ENCODE peak calls at places on chromosome 2, in six cellular contexts. One of them, this sample, is unnamed.

GRCh38 chr2:235311044-235311443 is 182.8 kb upstream of the AGAP1 start:
- DNase-seq in thoracic aorta: no peak
- DNase-seq in mesenteric fat pad: no peak
- DNase-seq in NCI-H1436 treated with DMSO at 0.1 percent for 48 hours: no peak
- DNase-seq in adrenal gland: no peak
- DNase-seq in GM12891: no peak
- DNase-seq in this sample: no peak

GRCh38 chr2:36376319-36376765 is 20.8 kb downstream of the CRIM1 start:
- DNase-seq in NCI-H1436 treated with DMSO at 0.1 percent for 48 hours: no peak
- DNase-seq in mesenteric fat pad: no peak
- DNase-seq in GM12891: no peak
- DNase-seq in adrenal gland: peak
- DNase-seq in thoracic aorta: peak
- DNase-seq in this sample: peak

GRCh38 chr2:241821460-241822263 is 12.7 kb downstream of the NEU4 start:
- DNase-seq in GM12891: peak
- DNase-seq in NCI-H1436 treated with DMSO at 0.1 percent for 48 hours: no peak
- DNase-seq in thoracic aorta: no peak
- DNase-seq in adrenal gland: no peak
- DNase-seq in mesenteric fat pad: peak
- DNase-seq in this sample: no peak

GRCh38 chr2:149629003-149629402 is 41.4 kb upstream of the MMADHC start:
- DNase-seq in thoracic aorta: no peak
- DNase-seq in mesenteric fat pad: no peak
- DNase-seq in adrenal gland: no peak
- DNase-seq in NCI-H1436 treated with DMSO at 0.1 percent for 48 hours: no peak
- DNase-seq in GM12891: no peak
- DNase-seq in this sample: no peak

GRCh38 chr2:181380581-181380980 is 76.6 kb upstream of the ITGA4 start:
- DNase-seq in adrenal gland: no peak
- DNase-seq in mesenteric fat pad: no peak
- DNase-seq in thoracic aorta: no peak
- DNase-seq in GM12891: no peak
- DNase-seq in NCI-H1436 treated with DMSO at 0.1 percent for 48 hours: no peak
- DNase-seq in this sample: no peak

GRCh38 chr2:190105554-190105953 is 43.0 kb upstream of the MSTN start:
- DNase-seq in thoracic aorta: no peak
- DNase-seq in GM12891: no peak
- DNase-seq in NCI-H1436 treated with DMSO at 0.1 percent for 48 hours: no peak
- DNase-seq in mesenteric fat pad: no peak
- DNase-seq in adrenal gland: no peak
- DNase-seq in this sample: no peak

GRCh38 chr2:122856696-122857095 is 1101.2 kb downstream of the TSN start:
- DNase-seq in mesenteric fat pad: no peak
- DNase-seq in NCI-H1436 treated with DMSO at 0.1 percent for 48 hours: no peak
- DNase-seq in adrenal gland: no peak
- DNase-seq in thoracic aorta: no peak
- DNase-seq in GM12891: no peak
- DNase-seq in this sample: no peak

GRCh38 chr2:234930397-234930796 is 21.4 kb upstream of the SH3BP4 start:
- DNase-seq in NCI-H1436 treated with DMSO at 0.1 percent for 48 hours: no peak
- DNase-seq in thoracic aorta: no peak
- DNase-seq in GM12891: no peak
- DNase-seq in mesenteric fat pad: no peak
- DNase-seq in adrenal gland: no peak
- DNase-seq in this sample: no peak

GRCh38 chr2:48107326-48107925 is 201.1 kb upstream of the FBXO11 start:
- DNase-seq in GM12891: no peak
- DNase-seq in adrenal gland: no peak
- DNase-seq in thoracic aorta: no peak
- DNase-seq in NCI-H1436 treated with DMSO at 0.1 percent for 48 hours: no peak
- DNase-seq in mesenteric fat pad: no peak
- DNase-seq in this sample: no peak

GRCh38 chr2:172021074-172021931 is 21.6 kb downstream of the METAP1D start:
- DNase-seq in thoracic aorta: no peak
- DNase-seq in NCI-H1436 treated with DMSO at 0.1 percent for 48 hours: no peak
- DNase-seq in GM12891: no peak
- DNase-seq in mesenteric fat pad: no peak
- DNase-seq in adrenal gland: no peak
- DNase-seq in this sample: no peak